ENCODE peak calls at places on chromosomes 11 and 22, in five cellular contexts. F, W, B, K and A are unnamed samples.

GRCh38 chr11:125300791-125301218 is 136.3 kb downstream of the PKNOX2 start:
- DNase-seq in W (peak), B (no peak), K (no peak), F (no peak), A (no peak)

GRCh38 chr11:66967670-66968425 is 7.3 kb upstream of the C11orf86 start:
- DNase-seq in F (no peak), K (no peak), B (no peak), W (peak), A (no peak)

GRCh38 chr11:2390871-2391662 is 9.5 kb upstream of the TSSC4 start:
- DNase-seq in B (no peak), W (peak), F (no peak), K (no peak), A (no peak)

GRCh38 chr11:2590951-2591754 is 108.6 kb downstream of the KCNQ1OT1 start:
- DNase-seq in K (no peak), B (no peak), F (no peak), W (no peak), A (no peak)

GRCh38 chr22:41290262-41291221 is 4.6 kb upstream of the RANGAP1 start:
- DNase-seq in B (no peak), K (no peak), F (no peak), W (peak), A (no peak)

GRCh38 chr11:15987044-15987443 is 369.3 kb downstream of the SOX6 start:
- DNase-seq in F (no peak), W (no peak), K (no peak), B (no peak), A (no peak)

GRCh38 chr11:11318961-11319360 is 34.1 kb downstream of the CSNK2A3 start:
- DNase-seq in K (no peak), F (no peak), B (no peak), W (no peak), A (no peak)

GRCh38 chr11:86629070-86629706 is 43.2 kb downstream of the ME3 start:
- DNase-seq in F (no peak), W (peak), B (no peak), K (no peak), A (no peak)

GRCh38 chr11:43920598-43921419 is 21.6 kb upstream of the C11orf96 start:
- DNase-seq in B (no peak), W (peak), K (peak), F (no peak), A (no peak)

GRCh38 chr11:71332046-71332445 is 79.7 kb upstream of the SHANK2 start:
- DNase-seq in W (no peak), F (no peak), K (no peak), B (no peak), A (no peak)

GRCh38 chr22:36954251-36955014 is 41.0 kb downstream of the CSF2RB start:
- DNase-seq in W (no peak), K (no peak), B (no peak), F (no peak), A (no peak)

GRCh38 chr11:73980001-73980960 is 2.4 kb downstream of the UCP2 start:
- DNase-seq in F (peak), K (no peak), B (peak), W (no peak), A (peak)

GRCh38 chr11:63635762-63636465 is 21.7 kb upstream of the PLAAT3 start:
- DNase-seq in B (peak), K (peak), W (peak), F (no peak), A (no peak)

GRCh38 chr11:57648791-57649735 is 649 bp downstream of the YPEL4 start:
- DNase-seq in W (peak), B (no peak), F (no peak), K (no peak), A (no peak)

GRCh38 chr11:69523453-69523852 is 42.0 kb downstream of the LINC01488 start:
- DNase-seq in F (no peak), B (no peak), K (no peak), W (no peak), A (no peak)

GRCh38 chr11:84626256-84626655 is 1000.9 kb downstream of the DLG2 start:
- DNase-seq in B (no peak), F (no peak), K (no peak), W (peak), A (no peak)

GRCh38 chr22:18042685-18043084 is 18.3 kb upstream of the MICAL3 start:
- DNase-seq in W (no peak), K (no peak), B (no peak), F (no peak), A (no peak)

GRCh38 chr11:92675810-92676209 is 293.6 kb upstream of the MTNR1B start:
- DNase-seq in F (no peak), B (no peak), K (no peak), W (no peak), A (no peak)

GRCh38 chr22:43275545-43275981 is 67.6 kb downstream of the SCUBE1 start:
- DNase-seq in W (peak), B (no peak), K (peak), F (no peak), A (no peak)

GRCh38 chr11:36156486-36157150 is 132.6 kb downstream of the COMMD9 start:
- DNase-seq in B (no peak), F (no peak), W (peak), K (no peak), A (no peak)

GRCh38 chr11:120420572-120420971 is 84.4 kb downstream of the ARHGEF12 start:
- DNase-seq in W (no peak), F (no peak), K (no peak), B (no peak), A (no peak)

GRCh38 chr11:7421136-7421535 is 64.2 kb upstream of the OLFML1 start:
- DNase-seq in F (no peak), W (no peak), B (no peak), K (no peak), A (no peak)

GRCh38 chr22:46195487-46196165 is 45.3 kb downstream of the PPARA start:
- DNase-seq in F (no peak), B (no peak), K (no peak), W (no peak), A (no peak)

GRCh38 chr11:124301482-124301881 is 12.3 kb downstream of the OR8D1 start:
- DNase-seq in W (peak), F (no peak), K (no peak), B (no peak), A (no peak)

GRCh38 chr11:69598147-69598546 is 42.8 kb upstream of the CCND1 start:
- DNase-seq in K (no peak), F (no peak), W (peak), B (no peak), A (no peak)

GRCh38 chr11:109306322-109306721 is 115.7 kb upstream of the C11orf87 start:
- DNase-seq in F (no peak), K (no peak), W (peak), B (no peak), A (no peak)